ENCODE peak calls at places on chromosomes 2 and 18, in four cellular contexts. F, G, T and U are unnamed samples.

GRCh38 chr18:26549486-26550435 is 1.4 kb upstream of the KCTD1 start:
- DNase-seq in G (peak; percentile 64), T (peak; percentile 72), F (peak; percentile 88), U (peak; percentile 84)

GRCh38 chr2:84559838-84560237 is 43.5 kb downstream of the DNAH6 start:
- DNase-seq in T (no peak), G (no peak), F (no peak), U (no peak)

GRCh38 chr2:70199320-70199864 is 8.6 kb upstream of the C2orf42 start:
- DNase-seq in T (no peak), G (no peak), F (no peak), U (no peak)

GRCh38 chr2:203656522-203657287 is 49.7 kb upstream of the CD28 start:
- DNase-seq in T (peak; percentile 42), G (no peak), F (peak; percentile 47), U (peak; percentile 53)

GRCh38 chr2:64857581-64858471 is 131.4 kb upstream of the SLC1A4 start:
- DNase-seq in T (peak; percentile 46), F (peak; percentile 54), G (peak; percentile 58), U (peak; percentile 66)

GRCh38 chr2:236137066-236137465 is 31.1 kb downstream of the GBX2 start:
- DNase-seq in G (no peak), F (no peak), T (no peak), U (no peak)

GRCh38 chr2:7895356-7895755 is 786.5 kb upstream of the ID2 start:
- DNase-seq in F (no peak), G (no peak), T (no peak), U (no peak)

GRCh38 chr2:178650554-178650953 is 156.7 kb downstream of the TTN start:
- DNase-seq in F (no peak), G (no peak), T (no peak), U (no peak)

GRCh38 chr2:30145826-30146336 is 926 bp upstream of the YPEL5 start:
- DNase-seq in T (no peak), G (no peak), F (no peak), U (no peak)

GRCh38 chr2:64204006-64204632 is 59.9 kb upstream of the PELI1 start:
- DNase-seq in G (no peak), F (no peak), T (peak; percentile 34), U (no peak)

GRCh38 chr18:62788891-62789290 is 73.5 kb downstream of the PHLPP1 start:
- DNase-seq in F (no peak), T (no peak), G (no peak), U (no peak)

GRCh38 chr2:8682719-8683667 is 1.1 kb downstream of the ID2 start:
- DNase-seq in F (peak; percentile 63), T (peak; percentile 56), G (peak; percentile 51), U (peak; percentile 55)

GRCh38 chr2:199485732-199486335 is 28.1 kb upstream of the SATB2 start:
- DNase-seq in T (peak; percentile 79), F (peak; percentile 78), G (peak; percentile 81), U (peak; percentile 92)

GRCh38 chr18:62452280-62452824 is 70.5 kb upstream of the ZCCHC2 start:
- DNase-seq in T (no peak), G (no peak), F (no peak), U (no peak)

GRCh38 chr2:133194068-133194655 is 374.1 kb downstream of the NCKAP5 start:
- DNase-seq in T (no peak), G (no peak), F (no peak), U (no peak)

GRCh38 chr2:100058014-100058310 is 84.4 kb downstream of the AFF3 start:
- DNase-seq in T (no peak), F (no peak), G (no peak), U (no peak)

GRCh38 chr2:28288620-28289019 is 104.0 kb upstream of the FOSL2 start:
- DNase-seq in T (no peak), F (no peak), G (no peak), U (no peak)

GRCh38 chr18:78912862-78913261 is 66.8 kb upstream of the SALL3 start:
- DNase-seq in G (no peak), T (no peak), F (no peak), U (peak; percentile 37)

GRCh38 chr18:22167091-22167470 is 2.3 kb upstream of the GATA6 start:
- DNase-seq in G (no peak), F (peak; percentile 44), T (no peak), U (peak; percentile 72)

GRCh38 chr2:155643056-155643775 is 689.3 kb downstream of the NR4A2 start:
- DNase-seq in T (no peak), G (no peak), F (no peak), U (no peak)

GRCh38 chr2:17916584-17916983 is 38.1 kb downstream of the KCNS3 start:
- DNase-seq in G (no peak), T (no peak), F (no peak), U (peak; percentile 22)
- H3K4me3 ChIP-seq in G (no peak overlapping the region), T (no peak overlapping the region), F (no peak overlapping the region), U (no peak overlapping the region)

DNA sequence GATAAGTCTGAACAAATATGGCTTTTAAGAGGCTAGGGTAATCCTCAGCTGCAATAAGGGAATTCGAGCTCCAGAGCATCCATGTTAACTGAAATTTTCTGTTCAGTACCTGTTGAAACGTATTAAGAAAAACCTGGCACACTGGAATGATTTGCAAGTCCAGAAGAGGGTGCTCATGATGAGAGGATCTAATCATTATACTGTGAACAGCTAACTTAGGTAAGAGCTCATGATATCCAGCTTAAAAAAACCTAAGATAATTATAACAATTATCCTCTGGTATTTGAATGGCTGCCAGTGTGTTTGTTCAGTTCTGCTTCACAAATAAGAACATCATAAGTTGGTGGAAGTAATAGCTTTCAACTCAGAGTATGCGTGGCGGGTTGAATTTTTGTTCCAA is 1118.3 kb upstream of the DDX18 start:
- DNase-seq in G (no peak), T (no peak), F (no peak), U (no peak)
- TF ChIP-seq CTCF in G (no peak), T (no peak), F (no peak), U (no peak)

DNA sequence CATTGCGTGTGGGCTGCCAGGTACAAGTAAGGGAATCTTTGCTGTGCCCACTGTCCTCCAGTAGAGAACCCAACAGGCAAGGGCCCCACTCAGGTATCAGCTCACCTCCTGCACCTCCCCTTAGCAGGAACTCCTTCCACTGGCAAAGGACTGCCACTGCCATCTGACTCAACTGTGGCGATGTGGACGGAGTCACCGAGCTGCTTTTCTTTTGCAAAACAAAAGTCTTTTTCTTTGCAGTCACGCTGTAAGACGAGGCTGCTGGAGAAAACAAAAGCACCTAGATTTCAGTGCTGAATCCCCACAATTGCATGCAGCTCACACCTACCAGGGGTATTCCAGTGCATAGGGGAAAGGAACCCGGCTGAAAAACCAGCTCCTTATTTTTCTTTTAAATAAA is 7.9 kb downstream of the MTERF4 start:
- DNase-seq in F (no peak), G (no peak), T (no peak), U (no peak)
- H3K27ac ChIP-seq in F (no peak overlapping the region), G (no peak overlapping the region), T (no peak overlapping the region), U (no peak overlapping the region)

GRCh38 chr2:171330155-171330956 is 103.4 kb downstream of the METTL8 start:
- DNase-seq in G (no peak), T (no peak), F (no peak), U (no peak)
- H3K4me3 ChIP-seq in G (no peak overlapping the region), T (no peak overlapping the region), F (no peak overlapping the region), U (no peak overlapping the region)

GRCh38 chr2:36672199-36672598 is 24.3 kb upstream of the VIT start:
- DNase-seq in F (no peak), T (no peak), G (peak; percentile 42), U (no peak)
- TF ChIP-seq CTCF in F (peak; percentile 42), T (no peak), G (peak; percentile 56), U (peak; percentile 84)

GRCh38 chr2:174183076-174183475 is 65.3 kb downstream of the OLA1 start:
- DNase-seq in T (peak; percentile 54), G (no peak), F (no peak), U (no peak)

GRCh38 chr2:174180165-174180724 is 68.1 kb downstream of the OLA1 start:
- DNase-seq in G (peak; percentile 37), F (no peak), T (no peak), U (no peak)

GRCh38 chr2:174184504-174184903 is 63.8 kb downstream of the OLA1 start:
- DNase-seq in G (no peak), T (no peak), F (no peak), U (no peak)

GRCh38 chr2:174181368-174181767 is 67.0 kb downstream of the OLA1 start:
- DNase-seq in T (no peak), G (no peak), F (no peak), U (no peak)

DNA sequence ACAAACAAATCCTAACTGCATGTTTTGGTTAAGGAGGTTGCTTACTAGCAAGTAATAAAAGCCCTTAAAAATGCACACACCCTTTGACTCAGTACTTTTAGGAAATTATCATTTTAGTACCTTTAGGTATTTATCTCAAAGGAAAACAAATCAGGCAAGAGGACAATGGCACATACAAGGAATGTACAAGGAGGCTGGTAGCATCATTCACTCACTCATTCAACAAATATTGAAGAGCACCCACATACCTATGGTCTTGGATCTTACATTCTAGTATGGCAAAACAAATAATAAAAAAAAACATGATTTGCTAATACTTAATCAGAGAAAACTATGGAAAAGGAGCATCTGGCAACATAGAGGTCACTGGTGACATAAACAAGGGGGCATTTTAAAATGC is 67.5 kb downstream of the OLA1 start:
- DNase-seq in T (no peak), F (no peak), G (no peak), U (no peak)
- H3K27ac ChIP-seq in T (peak overlapping the region; percentile 5), F (no peak overlapping the region), G (peak overlapping the region; percentile 40), U (no peak overlapping the region)

GRCh38 chr2:212535963-212536362 is 2.6 kb downstream of the ERBB4 start:
- DNase-seq in F (no peak), G (no peak), T (peak; percentile 50), U (no peak)
- H3K4me3 ChIP-seq in F (no peak overlapping the region), G (peak overlapping the region; percentile 96), T (peak overlapping the region; percentile 60), U (peak overlapping the region; percentile 81)